ENCODE peak calls at places on chromosomes 2 and 18, in nine cellular contexts. One of them, this sample, is unnamed.

GRCh38 chr2:127656569-127657231 is 10.7 kb downstream of the GPR17 start:
- DNase-seq in HS-5: no peak
- DNase-seq in B cell: no peak
- DNase-seq in esophagus muscularis mucosa: no peak
- DNase-seq in GM20000: no peak
- DNase-seq in mesothelial cell of epicardium: no peak
- DNase-seq in kidney epithelial cell: no peak
- DNase-seq in choroid plexus epithelial cell: no peak
- DNase-seq in ovary: no peak
- DNase-seq in this sample: no peak

GRCh38 chr2:177316756-177317155 is 52.2 kb upstream of the NFE2L2 start:
- DNase-seq in HS-5: no peak
- DNase-seq in B cell: no peak
- DNase-seq in esophagus muscularis mucosa: no peak
- DNase-seq in GM20000: no peak
- DNase-seq in mesothelial cell of epicardium: no peak
- DNase-seq in kidney epithelial cell: no peak
- DNase-seq in choroid plexus epithelial cell: no peak
- DNase-seq in ovary: no peak
- DNase-seq in this sample: no peak

GRCh38 chr2:189609853-189610252 is 29.3 kb upstream of the SLC40A1 start:
- DNase-seq in HS-5: no peak
- DNase-seq in B cell: no peak
- DNase-seq in esophagus muscularis mucosa: no peak
- DNase-seq in GM20000: no peak
- DNase-seq in mesothelial cell of epicardium: no peak
- DNase-seq in kidney epithelial cell: no peak
- DNase-seq in choroid plexus epithelial cell: peak; percentile 47
- DNase-seq in ovary: no peak
- DNase-seq in this sample: no peak

GRCh38 chr2:147665035-147665434 is 179.8 kb upstream of the ACVR2A start:
- DNase-seq in HS-5: no peak
- DNase-seq in B cell: no peak
- DNase-seq in esophagus muscularis mucosa: peak; percentile 80
- DNase-seq in GM20000: no peak
- DNase-seq in mesothelial cell of epicardium: no peak
- DNase-seq in kidney epithelial cell: no peak
- DNase-seq in choroid plexus epithelial cell: no peak
- DNase-seq in ovary: no peak
- DNase-seq in this sample: no peak

GRCh38 chr18:71028285-71028762 is 739.5 kb downstream of the SOCS6 start:
- DNase-seq in HS-5: no peak
- DNase-seq in B cell: no peak
- DNase-seq in esophagus muscularis mucosa: no peak
- DNase-seq in GM20000: no peak
- DNase-seq in mesothelial cell of epicardium: no peak
- DNase-seq in kidney epithelial cell: no peak
- DNase-seq in choroid plexus epithelial cell: peak; percentile 82
- DNase-seq in ovary: no peak
- DNase-seq in this sample: no peak

GRCh38 chr2:47004905-47005495 is 89.4 kb upstream of the MCFD2 start:
- DNase-seq in HS-5: no peak
- DNase-seq in B cell: no peak
- DNase-seq in esophagus muscularis mucosa: no peak
- DNase-seq in GM20000: no peak
- DNase-seq in mesothelial cell of epicardium: no peak
- DNase-seq in kidney epithelial cell: no peak
- DNase-seq in choroid plexus epithelial cell: no peak
- DNase-seq in ovary: no peak
- DNase-seq in this sample: no peak

GRCh38 chr2:234843411-234843810 is 108.4 kb upstream of the SH3BP4 start:
- DNase-seq in HS-5: no peak
- DNase-seq in B cell: no peak
- DNase-seq in esophagus muscularis mucosa: no peak
- DNase-seq in GM20000: no peak
- DNase-seq in mesothelial cell of epicardium: no peak
- DNase-seq in kidney epithelial cell: no peak
- DNase-seq in choroid plexus epithelial cell: no peak
- DNase-seq in ovary: no peak
- DNase-seq in this sample: no peak

GRCh38 chr2:215758691-215759090 is 254.7 kb downstream of the MREG start:
- DNase-seq in HS-5: no peak
- DNase-seq in B cell: no peak
- DNase-seq in esophagus muscularis mucosa: no peak
- DNase-seq in GM20000: no peak
- DNase-seq in mesothelial cell of epicardium: no peak
- DNase-seq in kidney epithelial cell: no peak
- DNase-seq in choroid plexus epithelial cell: peak; percentile 46
- DNase-seq in ovary: no peak
- DNase-seq in this sample: no peak

GRCh38 chr2:17538022-17538843 is 2.3 kb upstream of the VSNL1 start:
- DNase-seq in HS-5: no peak
- DNase-seq in B cell: no peak
- DNase-seq in esophagus muscularis mucosa: no peak
- DNase-seq in GM20000: peak; percentile 31
- DNase-seq in mesothelial cell of epicardium: no peak
- DNase-seq in kidney epithelial cell: no peak
- DNase-seq in choroid plexus epithelial cell: peak; percentile 26
- DNase-seq in ovary: no peak
- DNase-seq in this sample: peak; percentile 37

GRCh38 chr2:71453404-71454220 is at the start of gene DYSF:
- DNase-seq in HS-5: no peak
- DNase-seq in B cell: no peak
- DNase-seq in esophagus muscularis mucosa: peak; percentile 92
- DNase-seq in GM20000: peak; percentile 11
- DNase-seq in mesothelial cell of epicardium: peak; percentile 53
- DNase-seq in kidney epithelial cell: no peak
- DNase-seq in choroid plexus epithelial cell: peak; percentile 44
- DNase-seq in ovary: no peak
- DNase-seq in this sample: no peak

GRCh38 chr2:36949845-36950244 is 16.5 kb downstream of the STRN start:
- DNase-seq in HS-5: no peak
- DNase-seq in B cell: no peak
- DNase-seq in esophagus muscularis mucosa: no peak
- DNase-seq in GM20000: no peak
- DNase-seq in mesothelial cell of epicardium: no peak
- DNase-seq in kidney epithelial cell: no peak
- DNase-seq in choroid plexus epithelial cell: no peak
- DNase-seq in ovary: no peak
- DNase-seq in this sample: no peak

GRCh38 chr2:216698895-216699294 is 3.5 kb upstream of the IGFBP5 start:
- DNase-seq in HS-5: no peak
- DNase-seq in B cell: no peak
- DNase-seq in esophagus muscularis mucosa: no peak
- DNase-seq in GM20000: peak; percentile 67
- DNase-seq in mesothelial cell of epicardium: no peak
- DNase-seq in kidney epithelial cell: no peak
- DNase-seq in choroid plexus epithelial cell: peak; percentile 89
- DNase-seq in ovary: peak; percentile 33
- DNase-seq in this sample: peak; percentile 63

GRCh38 chr2:33223851-33224250 is 252.6 kb upstream of the RASGRP3 start:
- DNase-seq in HS-5: no peak
- DNase-seq in B cell: no peak
- DNase-seq in esophagus muscularis mucosa: no peak
- DNase-seq in GM20000: no peak
- DNase-seq in mesothelial cell of epicardium: no peak
- DNase-seq in kidney epithelial cell: no peak
- DNase-seq in choroid plexus epithelial cell: peak; percentile 86
- DNase-seq in ovary: no peak
- DNase-seq in this sample: no peak

GRCh38 chr2:111985514-111985913 is 69.6 kb upstream of the TMEM87B start:
- DNase-seq in HS-5: no peak
- DNase-seq in B cell: no peak
- DNase-seq in esophagus muscularis mucosa: no peak
- DNase-seq in GM20000: no peak
- DNase-seq in mesothelial cell of epicardium: no peak
- DNase-seq in kidney epithelial cell: no peak
- DNase-seq in choroid plexus epithelial cell: no peak
- DNase-seq in ovary: no peak
- DNase-seq in this sample: no peak

GRCh38 chr18:58520964-58521363 is 107.9 kb downstream of the ALPK2 start:
- DNase-seq in HS-5: no peak
- DNase-seq in B cell: no peak
- DNase-seq in esophagus muscularis mucosa: no peak
- DNase-seq in GM20000: no peak
- DNase-seq in mesothelial cell of epicardium: peak; percentile 13
- DNase-seq in kidney epithelial cell: no peak
- DNase-seq in choroid plexus epithelial cell: no peak
- DNase-seq in ovary: no peak
- DNase-seq in this sample: peak; percentile 36

GRCh38 chr18:9612215-9612830 is 2.0 kb downstream of the PPP4R1 start:
- DNase-seq in HS-5: no peak
- DNase-seq in B cell: peak; percentile 67
- DNase-seq in esophagus muscularis mucosa: no peak
- DNase-seq in GM20000: peak; percentile 45
- DNase-seq in mesothelial cell of epicardium: no peak
- DNase-seq in kidney epithelial cell: no peak
- DNase-seq in choroid plexus epithelial cell: peak; percentile 70
- DNase-seq in ovary: no peak
- DNase-seq in this sample: peak; percentile 41

GRCh38 chr2:98346259-98347236 is at the start of gene CNGA3:
- DNase-seq in HS-5: no peak
- DNase-seq in B cell: peak; percentile 63
- DNase-seq in esophagus muscularis mucosa: peak; percentile 70
- DNase-seq in GM20000: peak; percentile 45
- DNase-seq in mesothelial cell of epicardium: peak; percentile 78
- DNase-seq in kidney epithelial cell: no peak
- DNase-seq in choroid plexus epithelial cell: peak; percentile 26
- DNase-seq in ovary: peak; percentile 25
- DNase-seq in this sample: peak; percentile 43

GRCh38 chr2:98607104-98607503 is 1.2 kb downstream of the COA5 start:
- DNase-seq in HS-5: no peak
- DNase-seq in B cell: no peak
- DNase-seq in esophagus muscularis mucosa: no peak
- DNase-seq in GM20000: no peak
- DNase-seq in mesothelial cell of epicardium: no peak
- DNase-seq in kidney epithelial cell: no peak
- DNase-seq in choroid plexus epithelial cell: no peak
- DNase-seq in ovary: no peak
- DNase-seq in this sample: no peak

GRCh38 chr2:198638579-198638978 is 819.2 kb downstream of the SATB2 start:
- DNase-seq in HS-5: no peak
- DNase-seq in B cell: no peak
- DNase-seq in esophagus muscularis mucosa: no peak
- DNase-seq in GM20000: no peak
- DNase-seq in mesothelial cell of epicardium: no peak
- DNase-seq in kidney epithelial cell: no peak
- DNase-seq in choroid plexus epithelial cell: no peak
- DNase-seq in ovary: no peak
- DNase-seq in this sample: no peak

GRCh38 chr2:148582679-148583511 is 61.7 kb upstream of the EPC2 start:
- DNase-seq in HS-5: peak; percentile 33
- DNase-seq in B cell: no peak
- DNase-seq in esophagus muscularis mucosa: no peak
- DNase-seq in GM20000: no peak
- DNase-seq in mesothelial cell of epicardium: no peak
- DNase-seq in kidney epithelial cell: no peak
- DNase-seq in choroid plexus epithelial cell: no peak
- DNase-seq in ovary: no peak
- DNase-seq in this sample: no peak

GRCh38 chr18:44410740-44411139 is 269.9 kb upstream of the SETBP1 start:
- DNase-seq in HS-5: no peak
- DNase-seq in B cell: no peak
- DNase-seq in esophagus muscularis mucosa: no peak
- DNase-seq in GM20000: no peak
- DNase-seq in mesothelial cell of epicardium: no peak
- DNase-seq in kidney epithelial cell: no peak
- DNase-seq in choroid plexus epithelial cell: no peak
- DNase-seq in ovary: no peak
- DNase-seq in this sample: no peak

GRCh38 chr18:73043231-73044000 is 175.6 kb upstream of the NETO1 start:
- DNase-seq in HS-5: no peak
- DNase-seq in B cell: no peak
- DNase-seq in esophagus muscularis mucosa: no peak
- DNase-seq in GM20000: no peak
- DNase-seq in mesothelial cell of epicardium: no peak
- DNase-seq in kidney epithelial cell: no peak
- DNase-seq in choroid plexus epithelial cell: no peak
- DNase-seq in ovary: no peak
- DNase-seq in this sample: no peak

GRCh38 chr18:8299054-8299708 is 310.1 kb upstream of the RAB12 start:
- DNase-seq in HS-5: no peak
- DNase-seq in B cell: no peak
- DNase-seq in esophagus muscularis mucosa: no peak
- DNase-seq in GM20000: no peak
- DNase-seq in mesothelial cell of epicardium: no peak
- DNase-seq in kidney epithelial cell: no peak
- DNase-seq in choroid plexus epithelial cell: no peak
- DNase-seq in ovary: no peak
- DNase-seq in this sample: no peak

GRCh38 chr2:29390131-29390530 is 274.9 kb downstream of the CLIP4 start:
- DNase-seq in HS-5: no peak
- DNase-seq in B cell: no peak
- DNase-seq in esophagus muscularis mucosa: no peak
- DNase-seq in GM20000: no peak
- DNase-seq in mesothelial cell of epicardium: no peak
- DNase-seq in kidney epithelial cell: no peak
- DNase-seq in choroid plexus epithelial cell: no peak
- DNase-seq in ovary: no peak
- DNase-seq in this sample: no peak

GRCh38 chr2:112644933-112645395 is 775 bp upstream of the SLC20A1 start:
- DNase-seq in HS-5: no peak
- DNase-seq in B cell: no peak
- DNase-seq in esophagus muscularis mucosa: peak; percentile 94
- DNase-seq in GM20000: no peak
- DNase-seq in mesothelial cell of epicardium: no peak
- DNase-seq in kidney epithelial cell: no peak
- DNase-seq in choroid plexus epithelial cell: peak; percentile 65
- DNase-seq in ovary: no peak
- DNase-seq in this sample: no peak

GRCh38 chr18:61797691-61798590 is 94.9 kb downstream of the RNF152 start:
- DNase-seq in HS-5: no peak
- DNase-seq in B cell: no peak
- DNase-seq in esophagus muscularis mucosa: no peak
- DNase-seq in GM20000: no peak
- DNase-seq in mesothelial cell of epicardium: no peak
- DNase-seq in kidney epithelial cell: no peak
- DNase-seq in choroid plexus epithelial cell: no peak
- DNase-seq in ovary: no peak
- DNase-seq in this sample: no peak

GRCh38 chr2:222776792-222777191 is 84.0 kb upstream of the ACSL3 start:
- DNase-seq in HS-5: no peak
- DNase-seq in B cell: no peak
- DNase-seq in esophagus muscularis mucosa: no peak
- DNase-seq in GM20000: no peak
- DNase-seq in mesothelial cell of epicardium: no peak
- DNase-seq in kidney epithelial cell: no peak
- DNase-seq in choroid plexus epithelial cell: no peak
- DNase-seq in ovary: no peak
- DNase-seq in this sample: no peak

GRCh38 chr18:48330016-48330991 is 78.9 kb downstream of the ZBTB7C start:
- DNase-seq in HS-5: peak; percentile 67
- DNase-seq in B cell: no peak
- DNase-seq in esophagus muscularis mucosa: no peak
- DNase-seq in GM20000: no peak
- DNase-seq in mesothelial cell of epicardium: no peak
- DNase-seq in kidney epithelial cell: peak; percentile 92
- DNase-seq in choroid plexus epithelial cell: peak; percentile 65
- DNase-seq in ovary: no peak
- DNase-seq in this sample: no peak

GRCh38 chr18:21943456-21943855 is 202.9 kb downstream of the MIB1 start:
- DNase-seq in HS-5: no peak
- DNase-seq in B cell: no peak
- DNase-seq in esophagus muscularis mucosa: no peak
- DNase-seq in GM20000: no peak
- DNase-seq in mesothelial cell of epicardium: no peak
- DNase-seq in kidney epithelial cell: no peak
- DNase-seq in choroid plexus epithelial cell: no peak
- DNase-seq in ovary: no peak
- DNase-seq in this sample: no peak

GRCh38 chr2:166375736-166376487 is at the start of gene SCN9A:
- DNase-seq in HS-5: no peak
- DNase-seq in B cell: peak; percentile 37
- DNase-seq in esophagus muscularis mucosa: no peak
- DNase-seq in GM20000: no peak
- DNase-seq in mesothelial cell of epicardium: peak; percentile 66
- DNase-seq in kidney epithelial cell: no peak
- DNase-seq in choroid plexus epithelial cell: peak; percentile 62
- DNase-seq in ovary: peak; percentile 67
- DNase-seq in this sample: peak; percentile 13

GRCh38 chr2:213834331-213834730 is 550.1 kb downstream of the SPAG16 start:
- DNase-seq in HS-5: peak; percentile 88
- DNase-seq in B cell: no peak
- DNase-seq in esophagus muscularis mucosa: no peak
- DNase-seq in GM20000: no peak
- DNase-seq in mesothelial cell of epicardium: no peak
- DNase-seq in kidney epithelial cell: peak; percentile 58
- DNase-seq in choroid plexus epithelial cell: peak; percentile 41
- DNase-seq in ovary: no peak
- DNase-seq in this sample: no peak